ENCODE peak calls at places on chromosomes 2 and 18, in four cellular contexts. One of them, this sample, is unnamed.

GRCh38 chr2:186254759-186255158 is 231.3 kb upstream of the ZC3H15 start:
- DNase-seq in WERI-Rb-1: no peak
- DNase-seq in sigmoid colon: no peak
- DNase-seq in brain microvascular endothelial cell: no peak
- DNase-seq in this sample: no peak

GRCh38 chr2:7057865-7058400 is 140.7 kb downstream of the RNF144A start:
- DNase-seq in brain microvascular endothelial cell: no peak
- DNase-seq in sigmoid colon: no peak
- DNase-seq in WERI-Rb-1: no peak
- DNase-seq in this sample: no peak

GRCh38 chr2:109612991-109613921 is 510 bp downstream of the SEPTIN10 start:
- DNase-seq in sigmoid colon: peak
- DNase-seq in brain microvascular endothelial cell: peak
- DNase-seq in WERI-Rb-1: no peak
- DNase-seq in this sample: no peak

GRCh38 chr2:184597571-184597980 is 753 bp upstream of the ZNF804A start:
- DNase-seq in brain microvascular endothelial cell: peak
- DNase-seq in sigmoid colon: no peak
- DNase-seq in WERI-Rb-1: peak
- DNase-seq in this sample: peak

GRCh38 chr2:217538719-217539118 is 464.1 kb downstream of the TNS1 start:
- DNase-seq in sigmoid colon: no peak
- DNase-seq in brain microvascular endothelial cell: no peak
- DNase-seq in WERI-Rb-1: no peak
- DNase-seq in this sample: no peak

GRCh38 chr2:226971770-226972169 is 135.9 kb downstream of the RHBDD1 start:
- DNase-seq in sigmoid colon: no peak
- DNase-seq in WERI-Rb-1: no peak
- DNase-seq in brain microvascular endothelial cell: no peak
- DNase-seq in this sample: no peak

GRCh38 chr2:62287895-62288589 is 92.1 kb downstream of the B3GNT2 start:
- DNase-seq in sigmoid colon: peak
- DNase-seq in WERI-Rb-1: no peak
- DNase-seq in brain microvascular endothelial cell: peak
- DNase-seq in this sample: peak

GRCh38 chr2:19746611-19747309 is 155.0 kb downstream of the TTC32 start:
- DNase-seq in brain microvascular endothelial cell: no peak
- DNase-seq in sigmoid colon: no peak
- DNase-seq in WERI-Rb-1: peak
- DNase-seq in this sample: no peak

GRCh38 chr2:216838146-216838545 is 21.7 kb downstream of the TNP1 start:
- DNase-seq in WERI-Rb-1: no peak
- DNase-seq in sigmoid colon: no peak
- DNase-seq in brain microvascular endothelial cell: peak
- DNase-seq in this sample: no peak

GRCh38 chr18:321839-322467 is 54.1 kb upstream of the THOC1 start:
- DNase-seq in WERI-Rb-1: no peak
- DNase-seq in brain microvascular endothelial cell: no peak
- DNase-seq in sigmoid colon: no peak
- DNase-seq in this sample: no peak

DNA sequence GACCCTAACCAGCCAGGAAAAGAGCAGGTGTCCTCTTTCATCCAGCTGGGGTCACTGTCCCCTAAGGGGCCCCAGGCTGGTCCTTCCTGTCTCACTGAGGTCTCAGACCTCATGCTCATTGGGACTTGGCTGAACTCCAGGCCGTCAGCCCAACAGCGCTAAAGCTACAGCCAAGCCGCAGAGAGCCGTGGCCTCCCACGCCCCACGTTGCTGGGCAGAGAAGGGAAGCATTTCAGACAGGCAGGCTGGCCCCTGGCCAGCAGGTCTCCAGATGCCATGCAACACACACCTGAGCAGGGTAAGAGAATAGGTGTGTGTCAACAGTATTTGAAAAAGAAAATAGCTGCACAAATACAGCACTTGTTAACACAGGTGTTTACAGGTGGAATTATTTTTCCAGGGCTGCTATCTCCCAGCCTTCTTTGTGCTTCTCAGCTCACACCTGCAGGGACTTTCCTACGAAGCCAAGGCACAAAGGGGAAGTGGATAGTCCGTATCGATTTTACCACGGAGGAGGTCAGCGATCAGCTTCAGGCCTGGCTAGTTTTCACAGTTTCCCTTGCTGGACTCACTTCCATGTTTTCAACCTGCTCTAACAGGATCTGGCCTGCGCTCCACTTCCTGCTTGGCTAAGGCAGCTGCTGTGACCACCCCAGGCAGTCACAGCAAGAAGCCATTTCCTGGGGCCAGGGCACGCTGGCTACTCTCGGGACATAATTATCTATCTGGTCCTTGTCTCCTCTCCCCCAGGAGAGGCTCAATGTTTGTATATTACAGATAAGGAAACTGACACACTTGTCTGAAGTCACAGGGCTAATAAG is 156.1 kb upstream of the ID2 start:
- DNase-seq in brain microvascular endothelial cell: peak
- DNase-seq in sigmoid colon: peak
- DNase-seq in WERI-Rb-1: peak
- DNase-seq in this sample: no peak
- H3K4me3 ChIP-seq in brain microvascular endothelial cell: no peak
- H3K4me3 ChIP-seq in sigmoid colon: no peak
- H3K4me3 ChIP-seq in WERI-Rb-1: no peak
- H3K4me3 ChIP-seq in this sample: no peak

DNA sequence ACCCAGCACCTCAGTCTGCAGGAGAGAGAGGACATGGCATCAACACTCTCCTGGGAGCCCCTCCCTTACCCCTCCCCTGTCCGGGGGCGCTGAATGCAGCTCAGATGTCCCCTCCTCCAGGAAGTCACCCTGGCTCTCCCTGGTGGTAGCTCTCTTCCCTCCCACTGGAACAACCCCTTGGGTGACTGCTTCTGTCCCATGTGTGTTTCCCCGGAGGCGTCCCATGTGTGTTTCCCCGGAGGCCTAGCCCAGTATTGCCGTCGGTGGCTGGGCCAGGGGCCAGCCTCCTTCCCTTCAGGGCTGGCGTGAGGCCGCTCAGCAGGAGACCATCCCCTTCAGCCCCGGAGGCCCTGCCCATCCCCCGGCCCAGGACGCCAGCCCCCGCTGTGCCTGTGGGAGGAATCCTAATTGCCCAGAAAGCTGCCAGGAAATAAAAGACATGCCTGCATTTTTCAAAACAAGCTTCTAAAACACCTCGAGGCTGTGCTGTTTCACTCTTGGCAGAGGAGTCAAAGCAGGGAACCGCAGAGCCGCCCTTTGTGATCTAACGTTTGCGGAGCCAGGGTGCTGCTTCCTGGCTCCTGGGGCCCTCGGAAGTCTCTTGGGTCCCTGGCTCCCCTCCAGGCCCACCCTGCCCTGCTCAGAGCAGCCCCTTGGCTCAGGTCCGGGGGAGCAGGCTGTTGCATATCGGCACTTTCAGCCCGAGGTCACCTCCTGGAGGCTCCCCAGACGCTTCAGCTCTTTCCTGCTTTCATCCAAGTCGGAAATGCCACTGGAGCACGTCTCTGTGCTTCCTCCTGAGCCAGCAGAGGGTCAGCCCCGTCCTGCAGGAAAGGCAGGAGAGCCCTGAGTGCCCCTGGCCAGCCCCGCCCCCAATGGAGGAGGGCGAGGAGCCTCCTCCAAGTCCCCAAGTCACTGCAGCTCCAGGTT is 11.4 kb downstream of the SNED1 start:
- DNase-seq in brain microvascular endothelial cell: peak
- DNase-seq in sigmoid colon: peak
- DNase-seq in WERI-Rb-1: no peak
- DNase-seq in this sample: peak
- H3K4me3 ChIP-seq in brain microvascular endothelial cell: peak
- H3K4me3 ChIP-seq in sigmoid colon: peak
- H3K4me3 ChIP-seq in WERI-Rb-1: no peak
- H3K4me3 ChIP-seq in this sample: peak

GRCh38 chr2:191682148-191682547 is 4.2 kb downstream of the NABP1 start:
- DNase-seq in brain microvascular endothelial cell: no peak
- DNase-seq in WERI-Rb-1: no peak
- DNase-seq in sigmoid colon: no peak
- DNase-seq in this sample: no peak

GRCh38 chr2:191679818-191680600 is 2.1 kb downstream of the NABP1 start:
- DNase-seq in sigmoid colon: no peak
- DNase-seq in brain microvascular endothelial cell: no peak
- DNase-seq in WERI-Rb-1: no peak
- DNase-seq in this sample: no peak

GRCh38 chr2:191678437-191679110 is 638 bp downstream of the NABP1 start:
- DNase-seq in brain microvascular endothelial cell: no peak
- DNase-seq in WERI-Rb-1: peak
- DNase-seq in sigmoid colon: peak
- DNase-seq in this sample: no peak

GRCh38 chr2:191677646-191678436 is at the start of gene NABP1:
- DNase-seq in brain microvascular endothelial cell: peak
- DNase-seq in WERI-Rb-1: peak
- DNase-seq in sigmoid colon: peak
- DNase-seq in this sample: peak

GRCh38 chr2:191680639-191681038 is 2.7 kb downstream of the NABP1 start:
- DNase-seq in sigmoid colon: no peak
- DNase-seq in WERI-Rb-1: no peak
- DNase-seq in brain microvascular endothelial cell: no peak
- DNase-seq in this sample: no peak
- H3K4me3 ChIP-seq in sigmoid colon: no peak
- H3K4me3 ChIP-seq in WERI-Rb-1: no peak
- H3K4me3 ChIP-seq in brain microvascular endothelial cell: peak
- H3K4me3 ChIP-seq in this sample: peak

DNA sequence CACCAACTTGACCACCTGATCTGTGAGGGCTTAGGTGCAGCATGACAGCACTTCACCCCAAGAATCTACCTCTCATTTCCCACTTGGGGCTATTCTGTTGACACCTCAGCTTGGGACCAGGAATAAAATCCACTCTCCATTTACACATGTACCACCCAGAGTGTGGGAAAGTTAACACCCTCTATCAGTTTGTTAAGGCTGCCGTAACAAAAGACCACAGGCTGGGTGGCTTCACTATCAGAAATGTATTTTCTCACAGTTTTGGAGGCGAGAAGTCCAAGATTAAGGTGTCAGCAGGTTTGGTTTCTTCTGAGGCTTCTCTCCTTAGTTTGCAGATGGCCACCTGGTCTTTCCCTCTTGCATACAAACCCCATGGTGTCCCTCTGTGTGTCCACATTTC is 277.7 kb upstream of the ERBB4 start:
- DNase-seq in WERI-Rb-1: no peak
- DNase-seq in brain microvascular endothelial cell: no peak
- DNase-seq in sigmoid colon: no peak
- DNase-seq in this sample: no peak
- H3K4me3 ChIP-seq in WERI-Rb-1: no peak
- H3K4me3 ChIP-seq in brain microvascular endothelial cell: no peak
- H3K4me3 ChIP-seq in sigmoid colon: no peak
- H3K4me3 ChIP-seq in this sample: no peak

GRCh38 chr2:76678358-76679024 is 843.7 kb downstream of the LRRTM4 start:
- DNase-seq in WERI-Rb-1: no peak
- DNase-seq in sigmoid colon: no peak
- DNase-seq in brain microvascular endothelial cell: no peak
- DNase-seq in this sample: no peak
- H3K4me3 ChIP-seq in WERI-Rb-1: no peak
- H3K4me3 ChIP-seq in sigmoid colon: no peak
- H3K4me3 ChIP-seq in brain microvascular endothelial cell: no peak
- H3K4me3 ChIP-seq in this sample: no peak

GRCh38 chr2:85213893-85214512 is 80.8 kb downstream of the TCF7L1 start:
- DNase-seq in brain microvascular endothelial cell: no peak
- DNase-seq in sigmoid colon: no peak
- DNase-seq in WERI-Rb-1: no peak
- DNase-seq in this sample: no peak
- H3K4me3 ChIP-seq in brain microvascular endothelial cell: no peak
- H3K4me3 ChIP-seq in sigmoid colon: no peak
- H3K4me3 ChIP-seq in WERI-Rb-1: no peak
- H3K4me3 ChIP-seq in this sample: no peak

GRCh38 chr2:112623913-112624777 is 21.6 kb upstream of the SLC20A1 start:
- DNase-seq in brain microvascular endothelial cell: peak
- DNase-seq in WERI-Rb-1: no peak
- DNase-seq in sigmoid colon: peak
- DNase-seq in this sample: peak

GRCh38 chr2:112625474-112626114 is 20.1 kb upstream of the SLC20A1 start:
- DNase-seq in sigmoid colon: peak
- DNase-seq in brain microvascular endothelial cell: no peak
- DNase-seq in WERI-Rb-1: no peak
- DNase-seq in this sample: no peak

GRCh38 chr2:112629224-112629623 is 16.5 kb upstream of the SLC20A1 start:
- DNase-seq in brain microvascular endothelial cell: no peak
- DNase-seq in sigmoid colon: no peak
- DNase-seq in WERI-Rb-1: no peak
- DNase-seq in this sample: no peak

GRCh38 chr2:112627060-112628040 is 18.4 kb upstream of the SLC20A1 start:
- DNase-seq in brain microvascular endothelial cell: peak
- DNase-seq in WERI-Rb-1: no peak
- DNase-seq in sigmoid colon: peak
- DNase-seq in this sample: peak

GRCh38 chr2:112626604-112627059 is 19.1 kb upstream of the SLC20A1 start:
- DNase-seq in WERI-Rb-1: peak
- DNase-seq in sigmoid colon: peak
- DNase-seq in brain microvascular endothelial cell: no peak
- DNase-seq in this sample: peak
- H3K4me3 ChIP-seq in WERI-Rb-1: no peak
- H3K4me3 ChIP-seq in sigmoid colon: no peak
- H3K4me3 ChIP-seq in brain microvascular endothelial cell: peak
- H3K4me3 ChIP-seq in this sample: peak